ENCODE peak calls at places on chromosomes 7 and 10, in four cellular contexts. J is fibroblast of mammary gland, W is Caki2, Q is A549. E is an unnamed sample.
A peak's percentile ranks its signal among the peaks of the same experiment; 100 is the strongest.

GRCh38 chr10:5508786-5509185 is 9.4 kb upstream of the CALML5 start:
- DNase-seq in J (no peak), W (no peak), Q (no peak), E (no peak)

GRCh38 chr7:107045980-107046379 is 1.5 kb downstream of the PRKAR2B start:
- DNase-seq in W (peak; percentile 1), J (no peak), Q (no peak), E (peak; percentile 62)

GRCh38 chr7:115511330-115511729 is 519.2 kb downstream of the TFEC start:
- DNase-seq in Q (no peak), J (no peak), W (no peak), E (no peak)

GRCh38 chr7:6646380-6646950 is 9.3 kb downstream of the ZNF316 start:
- DNase-seq in W (no peak), J (no peak), Q (no peak), E (no peak)

GRCh38 chr10:12308102-12308501 is 41.2 kb upstream of the CAMK1D start:
- DNase-seq in W (no peak), Q (no peak), J (no peak), E (no peak)

GRCh38 chr10:124156524-124157225 is 63.3 kb upstream of the CHST15 start:
- DNase-seq in Q (no peak), W (no peak), J (no peak), E (no peak)

GRCh38 chr7:47371733-47372368 is 210.1 kb downstream of the TNS3 start:
- DNase-seq in J (peak; percentile 47), W (peak; percentile 74), Q (peak; percentile 37), E (peak; percentile 24)

GRCh38 chr7:131231381-131232220 is 96.1 kb upstream of the MKLN1 start:
- DNase-seq in Q (no peak), J (peak; percentile 59), W (no peak), E (peak; percentile 69)

GRCh38 chr7:79820387-79820786 is 314.2 kb upstream of the GNAI1 start:
- DNase-seq in Q (no peak), W (no peak), J (peak; percentile 53), E (peak; percentile 98)

GRCh38 chr7:142581341-142581740 is 167.9 kb upstream of the PRSS1 start:
- DNase-seq in Q (no peak), W (no peak), J (no peak), E (no peak)

GRCh38 chr7:134458806-134459698 is at the start of gene AKR1B1:
- DNase-seq in W (peak; percentile 93), Q (peak; percentile 99), J (peak; percentile 85), E (peak; percentile 89)

GRCh38 chr7:40356871-40357676 is 222.3 kb downstream of the SUGCT start:
- DNase-seq in Q (no peak), W (no peak), J (peak; percentile 44), E (peak; percentile 24)

GRCh38 chr10:69890065-69890831 is 88.5 kb downstream of the COL13A1 start:
- DNase-seq in W (no peak), Q (no peak), J (no peak), E (no peak)

GRCh38 chr7:157554393-157555238 is 217.8 kb downstream of the DNAJB6 start:
- DNase-seq in J (no peak), W (no peak), Q (no peak), E (no peak)

GRCh38 chr7:132250480-132251326 is 325.6 kb downstream of the PLXNA4 start:
- DNase-seq in W (no peak), Q (no peak), J (no peak), E (no peak)

GRCh38 chr7:131692131-131692960 is 135.9 kb upstream of the PODXL start:
- DNase-seq in W (peak; percentile 35), Q (peak; percentile 69), J (peak; percentile 35), E (peak; percentile 13)

GRCh38 chr7:91827169-91827568 is 53.3 kb downstream of the MTERF1 start:
- DNase-seq in J (no peak), W (no peak), Q (no peak), E (no peak)

GRCh38 chr7:44735403-44736165 is 13.1 kb upstream of the ZMIZ2 start:
- DNase-seq in W (peak; percentile 93), J (peak; percentile 99), Q (peak; percentile 65), E (peak; percentile 98)

GRCh38 chr10:121478590-121478989 is 119.7 kb downstream of the FGFR2 start:
- DNase-seq in W (no peak), Q (no peak), J (no peak), E (no peak)

GRCh38 chr10:12409613-12410012 is 60.3 kb downstream of the CAMK1D start:
- DNase-seq in J (no peak), Q (no peak), W (no peak), E (no peak)

GRCh38 chr10:86654411-86655172 is at the start of gene OPN4:
- DNase-seq in Q (no peak), W (peak; percentile 82), J (peak; percentile 36), E (peak; percentile 53)

GRCh38 chr10:37754538-37755323 is 102.7 kb downstream of the ZNF248 start:
- DNase-seq in Q (peak; percentile 25), J (peak; percentile 6), W (peak; percentile 39), E (no peak)

GRCh38 chr10:97255512-97256293 is 36.7 kb downstream of the ARHGAP19 start:
- DNase-seq in J (no peak), W (no peak), Q (no peak), E (no peak)